ENCODE peak calls at places on chromosomes 3 and 15, in seven cellular contexts. K is tibial nerve, S is HEK293T, I is RPMI7951, H is T-helper 2 cell, N is iris pigment epithelial cell, U is heart right ventricle. O is an unnamed sample.
A peak's percentile ranks its signal among the peaks of the same experiment; 100 is the strongest.

GRCh38 chr3:193826126-193826795 is 233.3 kb downstream of the OPA1 start:
- DNase-seq in K (no peak), S (peak; percentile 11), I (peak; percentile 88), H (no peak), U (peak; percentile 20), N (peak; percentile 78), O (peak; percentile 53)

GRCh38 chr15:40369971-40370370 is 12.0 kb downstream of the DISP2 start:
- DNase-seq in N (no peak), S (no peak), U (no peak), K (no peak), H (no peak), I (no peak), O (no peak)

GRCh38 chr3:60048447-60048848 is 998.6 kb upstream of the CFAP20DC start:
- DNase-seq in S (no peak), K (no peak), H (no peak), U (no peak), N (no peak), I (no peak), O (no peak)

GRCh38 chr3:87173776-87174175 is 53.3 kb upstream of the CHMP2B start:
- DNase-seq in N (no peak), K (no peak), I (no peak), H (no peak), U (no peak), S (no peak), O (no peak)

GRCh38 chr3:165549665-165550064 is 287.6 kb downstream of the BCHE start:
- DNase-seq in H (no peak), I (no peak), K (no peak), S (no peak), N (no peak), U (no peak), O (no peak)

GRCh38 chr3:159807137-159808028 is 181.3 kb upstream of the IL12A start:
- DNase-seq in K (no peak), U (no peak), N (no peak), I (no peak), S (no peak), H (no peak), O (no peak)

GRCh38 chr3:134065836-134066538 is 36.3 kb upstream of the SLCO2A1 start:
- DNase-seq in K (no peak), N (no peak), S (no peak), I (no peak), U (no peak), H (no peak), O (no peak)

GRCh38 chr3:129278970-129279906 is 568 bp downstream of the HMCES start:
- DNase-seq in S (peak; percentile 56), U (peak; percentile 20), N (peak; percentile 78), I (peak; percentile 59), K (no peak), H (peak; percentile 33), O (peak; percentile 78)

GRCh38 chr3:14152233-14152962 is 26.0 kb downstream of the XPC start:
- DNase-seq in I (no peak), N (no peak), H (no peak), K (no peak), S (no peak), U (no peak), O (no peak)

GRCh38 chr3:156847746-156848339 is 21.7 kb downstream of the LEKR1 start:
- DNase-seq in K (no peak), N (no peak), U (no peak), I (no peak), S (no peak), H (no peak), O (no peak)

GRCh38 chr15:69532066-69532465 is 79.4 kb downstream of the RPLP1 start:
- DNase-seq in U (no peak), N (no peak), K (no peak), S (no peak), H (no peak), I (no peak), O (no peak)

GRCh38 chr3:5757213-5757804 is 569.8 kb downstream of the EDEM1 start:
- DNase-seq in K (no peak), H (no peak), N (no peak), I (no peak), S (no peak), U (no peak), O (no peak)

GRCh38 chr3:54134713-54135112 is 12.4 kb downstream of the CACNA2D3 start:
- DNase-seq in N (no peak), H (no peak), I (no peak), S (no peak), U (no peak), K (no peak), O (no peak)

GRCh38 chr3:63968612-63969350 is 54.5 kb downstream of the PSMD6 start:
- DNase-seq in K (no peak), S (no peak), N (peak; percentile 40), H (no peak), U (no peak), I (no peak), O (no peak)

GRCh38 chr15:35329993-35330695 is 215.8 kb downstream of the DPH6 start:
- DNase-seq in K (no peak), S (no peak), U (no peak), N (no peak), I (no peak), H (no peak), O (no peak)

GRCh38 chr3:196631655-196632032 is 7.8 kb upstream of the NRROS start:
- DNase-seq in H (no peak), U (no peak), K (no peak), N (no peak), S (no peak), I (no peak), O (no peak)

GRCh38 chr15:92624401-92624991 is 31.1 kb downstream of the FAM174B start:
- DNase-seq in K (peak; percentile 37), U (peak; percentile 50), S (no peak), I (peak; percentile 71), N (no peak), H (no peak), O (no peak)

GRCh38 chr3:162489853-162490252 is 993.2 kb downstream of the OTOL1 start:
- DNase-seq in N (no peak), H (no peak), I (peak; percentile 3), U (no peak), K (no peak), S (peak; percentile 5), O (peak; percentile 31)

GRCh38 chr3:151811474-151811873 is 2.4 kb upstream of the AADAC start:
- DNase-seq in N (no peak), K (no peak), I (no peak), U (no peak), S (no peak), H (no peak), O (no peak)

GRCh38 chr15:100111103-100112060 is 230.4 kb downstream of the ADAMTS17 start:
- DNase-seq in N (peak; percentile 83), H (no peak), U (peak; percentile 74), S (no peak), K (no peak), I (peak; percentile 96), O (peak; percentile 90)

GRCh38 chr3:194586839-194587238 is 46.4 kb downstream of the TMEM44 start:
- DNase-seq in U (no peak), N (peak; percentile 86), K (no peak), S (no peak), I (peak; percentile 88), H (no peak), O (peak; percentile 75)

GRCh38 chr3:47283193-47283537 is 421 bp downstream of the KLHL18 start:
- DNase-seq in K (no peak), N (peak; percentile 12), H (peak; percentile 15), I (peak; percentile 19), S (no peak), U (peak; percentile 14), O (peak; percentile 2)

GRCh38 chr3:69541059-69541471 is 155.2 kb upstream of the FRMD4B start:
- DNase-seq in S (no peak), K (no peak), I (no peak), N (no peak), U (no peak), H (no peak), O (no peak)

GRCh38 chr3:102092617-102093466 is 243.5 kb downstream of the NFKBIZ start:
- DNase-seq in N (peak; percentile 77), H (no peak), I (no peak), U (no peak), K (no peak), S (no peak), O (peak; percentile 18)

GRCh38 chr3:12695112-12695511 is 31.2 kb upstream of the RAF1 start:
- DNase-seq in I (no peak), K (no peak), U (no peak), H (no peak), N (no peak), S (no peak), O (no peak)

GRCh38 chr3:180881065-180881801 is 31.2 kb upstream of the FXR1 start:
- DNase-seq in S (no peak), I (no peak), H (no peak), K (no peak), U (no peak), N (no peak), O (no peak)

GRCh38 chr3:72679540-72680198 is 168.6 kb downstream of the SHQ1 start:
- DNase-seq in I (peak; percentile 94), N (peak; percentile 8), H (no peak), K (no peak), U (no peak), S (no peak), O (peak; percentile 31)

GRCh38 chr15:28017423-28017924 is 81.6 kb downstream of the OCA2 start:
- DNase-seq in I (no peak), U (no peak), K (no peak), S (no peak), N (no peak), H (no peak), O (no peak)

GRCh38 chr3:10189557-10190374 is 25.0 kb downstream of the IRAK2 start:
- DNase-seq in K (peak; percentile 76), N (peak; percentile 75), I (peak; percentile 95), U (peak; percentile 86), H (no peak), S (no peak), O (peak; percentile 85)

O was measured in A172.